ENCODE peak calls at places on chromosome 10, in eight cellular contexts. D is PC-9, B is OCI-LY7, M is suprapubic skin, F is tibial nerve, N is ascending aorta, J is hepatocyte, O is pancreas. E is an unnamed sample. For H3K4me1, the result is how much of the 10 kb centered on the place peaks cover.

GRCh38 chr10:110724116-110724701 is 80.1 kb downstream of the RBM20 start:
- DNase-seq in D (no peak), B (peak), M (no peak), F (no peak), N (peak), J (no peak), O (no peak), E (no peak)

GRCh38 chr10:121627810-121628209 is 29.6 kb upstream of the FGFR2 start:
- DNase-seq in D (no peak), B (no peak), M (peak), F (no peak), N (no peak), J (peak), O (no peak), E (no peak)

GRCh38 chr10:98029149-98030092 is 1.0 kb downstream of the CRTAC1 start:
- DNase-seq in D (no peak), B (no peak), M (no peak), F (no peak), N (no peak), J (no peak), O (no peak), E (no peak)

GRCh38 chr10:93039721-93040120 is 20.9 kb upstream of the CYP26C1 start:
- DNase-seq in D (no peak), B (peak), M (no peak), F (no peak), N (no peak), J (peak), O (no peak), E (no peak)

GRCh38 chr10:51168086-51168815 is 94.0 kb downstream of the PRKG1 start:
- DNase-seq in D (no peak), B (no peak), M (no peak), F (no peak), N (no peak), J (no peak), O (no peak), E (no peak)

GRCh38 chr10:1738950-1739349 is 1.6 kb upstream of the ADARB2 start:
- DNase-seq in D (no peak), B (no peak), M (no peak), F (no peak), N (no peak), J (no peak), O (no peak), E (no peak)

GRCh38 chr10:22243321-22243720 is 25.5 kb upstream of the EBLN1 start:
- DNase-seq in D (no peak), B (no peak), M (no peak), F (no peak), N (no peak), J (no peak), O (no peak), E (no peak)

GRCh38 chr10:9733764-9734163 is 1283.9 kb upstream of the CELF2 start:
- DNase-seq in D (no peak), B (no peak), M (no peak), F (no peak), N (no peak), J (no peak), O (no peak), E (no peak)

DNA sequence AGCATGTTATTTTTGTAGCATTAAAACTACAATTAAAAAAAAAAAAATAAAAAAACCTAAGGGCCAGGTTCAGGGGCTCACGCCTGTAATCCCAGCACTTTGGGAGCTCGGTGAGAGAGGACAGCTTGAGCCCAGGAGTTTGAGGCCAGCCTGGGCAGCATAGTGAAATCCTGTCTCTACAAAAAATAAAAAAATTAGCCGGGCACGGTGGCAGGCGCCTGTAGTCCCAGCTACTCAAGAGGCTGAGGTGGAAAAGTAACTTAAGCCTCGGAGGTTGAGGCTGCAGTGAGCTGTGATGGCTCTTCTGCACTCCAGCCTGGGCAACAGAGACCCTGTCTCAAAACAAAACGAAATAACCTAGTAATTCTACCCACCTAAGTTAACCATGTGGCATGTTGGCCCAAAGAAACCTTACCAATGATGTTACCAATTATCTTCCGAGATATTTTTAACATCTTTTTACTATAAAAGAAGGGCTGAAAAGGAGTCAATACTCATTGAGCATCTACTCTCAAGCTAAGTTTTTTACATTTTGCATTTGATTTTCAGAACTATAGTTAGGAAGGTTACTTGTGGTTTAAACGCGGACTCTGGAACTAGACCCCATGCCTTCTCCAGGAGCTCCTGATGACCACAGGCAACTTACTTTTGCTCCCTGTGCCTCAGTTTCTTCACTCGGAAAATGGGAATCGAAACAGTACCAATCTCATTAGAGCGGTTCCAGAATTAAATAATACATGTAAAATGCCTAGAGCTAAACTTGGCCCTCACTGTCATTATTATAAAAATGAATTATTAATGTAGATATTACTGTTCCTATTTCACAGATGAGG is 1.4 kb downstream of the ITGB1 start:
- DNase-seq in D (no peak), B (no peak), M (no peak), F (no peak), N (no peak), J (no peak), O (no peak), E (no peak)
- H3K4me1 ChIP-seq in D (half or more), B (half or more), M (half or more), F (under half), N (under half), J (under half), O (under half), E (under half)

DNA sequence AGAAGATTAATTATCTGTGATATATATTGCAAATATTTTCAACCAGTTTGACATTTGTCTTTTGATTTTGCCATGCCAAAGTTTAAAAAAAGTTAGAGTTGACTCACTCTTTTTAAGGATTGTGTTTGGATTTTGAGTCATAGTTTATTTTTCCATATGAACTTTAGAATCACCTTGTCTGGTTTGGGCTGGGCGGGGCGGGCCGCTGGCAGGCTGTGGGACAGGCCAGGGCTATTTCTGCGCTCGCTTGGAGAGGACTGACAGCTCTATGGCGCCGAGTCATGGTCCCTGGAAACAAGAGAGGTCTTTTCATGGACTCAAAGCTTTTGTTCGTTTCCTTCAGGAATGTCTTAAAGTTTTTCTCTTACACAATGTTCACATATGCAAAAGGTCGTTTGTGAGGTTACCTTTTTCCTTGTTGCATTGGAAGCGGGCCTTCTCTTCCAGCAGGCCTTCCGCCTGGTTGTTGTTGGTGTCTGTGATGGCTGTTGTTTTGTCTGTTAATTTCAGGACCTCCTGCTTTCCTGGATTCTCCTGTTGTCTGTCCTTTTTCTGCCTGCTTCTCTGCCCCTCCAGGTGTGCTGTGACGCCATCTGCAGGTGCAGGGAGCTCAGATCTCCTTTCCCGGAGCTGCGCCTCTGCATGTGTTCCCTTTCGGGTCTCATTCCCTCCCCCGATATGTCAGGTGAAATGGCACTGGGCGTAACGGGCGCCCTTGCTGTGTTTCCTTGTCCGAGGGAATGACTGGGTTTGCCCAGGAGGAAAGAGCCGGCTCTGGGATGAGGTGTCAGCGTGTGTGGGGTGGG is 53.8 kb downstream of the INPP5A start:
- DNase-seq in D (peak), B (no peak), M (peak), F (no peak), N (peak), J (peak), O (peak), E (no peak)
- TF ChIP-seq CTCF in D (no peak), B (peak), M (no peak), F (no peak), N (no peak), J (no peak), O (no peak), E (no peak)

DNA sequence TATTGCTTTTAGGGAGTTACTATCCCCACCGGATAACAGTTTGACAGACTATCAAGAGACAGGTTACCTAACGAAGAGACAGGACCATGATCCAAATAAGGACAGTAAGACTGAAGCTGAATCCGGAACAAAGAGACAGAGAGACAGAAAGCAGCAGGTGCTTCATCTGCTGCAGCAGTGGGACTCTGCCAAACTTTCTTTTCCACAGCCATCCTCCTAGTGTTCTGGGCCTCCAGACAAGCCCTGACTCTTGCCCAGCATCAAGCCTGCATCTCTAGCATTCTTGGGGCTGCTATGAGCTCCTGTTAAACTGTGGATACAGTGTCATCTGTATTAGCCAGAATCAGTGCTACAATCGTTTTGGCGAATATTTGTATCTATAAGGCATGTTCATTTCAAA is 761.7 kb downstream of the GRID1 start:
- DNase-seq in D (no peak), B (no peak), M (no peak), F (no peak), N (no peak), J (no peak), O (no peak), E (no peak)
- H3K4me1 ChIP-seq in D (under half), B (under half), M (under half), F (under half), N (under half), J (under half), O (under half), E (under half)

GRCh38 chr10:133441780-133442179 is 12.0 kb upstream of the SCART1 start:
- DNase-seq in D (no peak), B (no peak), M (no peak), F (no peak), N (no peak), J (peak), O (peak), E (no peak)

GRCh38 chr10:133439517-133440461 is 14.0 kb upstream of the SCART1 start:
- DNase-seq in D (no peak), B (no peak), M (no peak), F (no peak), N (peak), J (peak), O (peak), E (no peak)

GRCh38 chr10:133440633-133441285 is 13.0 kb upstream of the SCART1 start:
- DNase-seq in D (no peak), B (no peak), M (no peak), F (no peak), N (no peak), J (peak), O (no peak), E (no peak)

GRCh38 chr10:133442191-133442966 is 11.4 kb upstream of the SCART1 start:
- DNase-seq in D (no peak), B (no peak), M (no peak), F (no peak), N (peak), J (peak), O (peak), E (no peak)

DNA sequence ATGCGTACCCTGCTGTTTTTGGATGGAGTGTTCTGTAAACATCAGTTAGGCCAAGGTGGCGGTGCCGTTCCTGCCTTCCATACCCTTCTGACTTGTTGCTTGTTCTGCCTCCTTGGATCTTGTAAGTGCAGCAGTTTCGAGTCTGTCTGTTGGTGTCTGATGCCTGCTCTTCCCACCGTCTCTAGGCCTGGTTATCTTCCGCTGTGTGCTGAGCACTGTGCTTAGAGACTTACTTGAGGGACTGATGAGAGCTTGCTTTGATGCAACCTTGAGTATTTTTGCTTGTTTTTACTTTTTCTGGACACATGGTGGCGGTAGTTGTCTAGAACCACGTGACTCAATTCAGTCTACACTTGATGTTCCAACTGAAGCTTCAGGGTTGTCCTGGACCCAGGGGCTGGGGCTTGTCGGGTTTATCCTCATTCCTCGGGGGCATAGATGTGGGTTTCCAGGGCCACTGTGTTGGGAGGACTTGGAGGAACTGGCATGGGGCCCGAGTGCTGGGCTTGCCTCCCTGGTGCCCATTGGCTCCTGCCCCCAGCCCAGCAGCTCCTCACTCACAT is 14.4 kb upstream of the SPRN start:
- DNase-seq in D (no peak), B (peak), M (no peak), F (no peak), N (no peak), J (no peak), O (peak), E (peak)
- TF ChIP-seq CTCF in D (no peak), B (peak), M (no peak), F (no peak), N (no peak), J (no peak), O (no peak), E (peak)

GRCh38 chr10:128280271-128280670 is 154.0 kb upstream of the MKI67 start:
- DNase-seq in D (no peak), B (no peak), M (no peak), F (no peak), N (no peak), J (no peak), O (no peak), E (no peak)

GRCh38 chr10:128275405-128275804 is 149.2 kb upstream of the MKI67 start:
- DNase-seq in D (no peak), B (no peak), M (no peak), F (no peak), N (no peak), J (no peak), O (no peak), E (no peak)

GRCh38 chr10:128278362-128278761 is 152.1 kb upstream of the MKI67 start:
- DNase-seq in D (no peak), B (no peak), M (no peak), F (no peak), N (no peak), J (no peak), O (no peak), E (no peak)

GRCh38 chr10:128274938-128275337 is 148.7 kb upstream of the MKI67 start:
- DNase-seq in D (no peak), B (no peak), M (no peak), F (peak), N (no peak), J (peak), O (peak), E (no peak)

GRCh38 chr10:128277267-128277666 is 151.0 kb upstream of the MKI67 start:
- DNase-seq in D (no peak), B (no peak), M (no peak), F (no peak), N (no peak), J (no peak), O (no peak), E (no peak)
- H3K4me1 ChIP-seq in D (under half), B (under half), M (under half), F (under half), N (under half), J (under half), O (under half), E (under half)

GRCh38 chr10:106401967-106402366 is 762.5 kb downstream of the SORCS1 start:
- DNase-seq in D (no peak), B (no peak), M (no peak), F (no peak), N (no peak), J (no peak), O (no peak), E (no peak)

GRCh38 chr10:106402455-106402854 is 762.1 kb downstream of the SORCS1 start:
- DNase-seq in D (no peak), B (no peak), M (no peak), F (no peak), N (no peak), J (no peak), O (no peak), E (no peak)

GRCh38 chr10:106399112-106399511 is 765.4 kb downstream of the SORCS1 start:
- DNase-seq in D (no peak), B (no peak), M (no peak), F (no peak), N (no peak), J (no peak), O (no peak), E (no peak)

GRCh38 chr10:106396192-106396591 is 768.3 kb downstream of the SORCS1 start:
- DNase-seq in D (no peak), B (no peak), M (no peak), F (no peak), N (no peak), J (no peak), O (no peak), E (no peak)

DNA sequence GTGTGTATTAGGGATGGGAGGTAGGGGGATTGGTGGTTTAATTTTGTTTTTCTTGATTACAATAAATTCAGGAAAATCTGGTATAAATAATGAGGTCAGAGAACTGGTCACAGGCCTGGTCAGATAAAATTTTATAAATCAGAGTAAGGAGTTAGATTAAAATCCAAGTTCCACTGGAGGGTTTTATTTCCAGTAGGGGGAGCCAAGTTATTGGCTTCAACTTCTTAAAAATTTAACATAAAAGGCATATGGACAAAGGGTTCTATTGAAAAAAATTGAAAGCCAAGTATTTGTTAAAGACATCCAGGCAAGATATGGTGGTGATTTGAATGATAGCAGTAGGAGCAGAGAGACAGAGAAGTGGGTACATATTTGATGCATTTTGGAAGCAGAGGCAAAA is 763.3 kb downstream of the SORCS1 start:
- DNase-seq in D (no peak), B (no peak), M (no peak), F (no peak), N (no peak), J (no peak), O (no peak), E (no peak)
- TF ChIP-seq CTCF in D (peak), B (peak), M (no peak), F (no peak), N (no peak), J (peak), O (no peak), E (peak)

GRCh38 chr10:79098061-79098460 is 29.3 kb downstream of the ZMIZ1 start:
- DNase-seq in D (no peak), B (no peak), M (no peak), F (no peak), N (no peak), J (no peak), O (no peak), E (no peak)
- H3K4me1 ChIP-seq in D (under half), B (half or more), M (half or more), F (half or more), N (under half), J (half or more), O (half or more), E (half or more)

GRCh38 chr10:124028700-124029487 is 64.5 kb downstream of the CHST15 start:
- DNase-seq in D (no peak), B (no peak), M (no peak), F (no peak), N (no peak), J (no peak), O (no peak), E (no peak)

GRCh38 chr10:124027306-124028050 is 65.9 kb downstream of the CHST15 start:
- DNase-seq in D (no peak), B (no peak), M (no peak), F (no peak), N (no peak), J (no peak), O (no peak), E (no peak)

GRCh38 chr10:124025152-124025551 is 68.2 kb downstream of the CHST15 start:
- DNase-seq in D (no peak), B (peak), M (no peak), F (no peak), N (no peak), J (no peak), O (no peak), E (no peak)

GRCh38 chr10:124026337-124026939 is 67.0 kb downstream of the CHST15 start:
- DNase-seq in D (no peak), B (no peak), M (no peak), F (no peak), N (no peak), J (no peak), O (no peak), E (no peak)

DNA sequence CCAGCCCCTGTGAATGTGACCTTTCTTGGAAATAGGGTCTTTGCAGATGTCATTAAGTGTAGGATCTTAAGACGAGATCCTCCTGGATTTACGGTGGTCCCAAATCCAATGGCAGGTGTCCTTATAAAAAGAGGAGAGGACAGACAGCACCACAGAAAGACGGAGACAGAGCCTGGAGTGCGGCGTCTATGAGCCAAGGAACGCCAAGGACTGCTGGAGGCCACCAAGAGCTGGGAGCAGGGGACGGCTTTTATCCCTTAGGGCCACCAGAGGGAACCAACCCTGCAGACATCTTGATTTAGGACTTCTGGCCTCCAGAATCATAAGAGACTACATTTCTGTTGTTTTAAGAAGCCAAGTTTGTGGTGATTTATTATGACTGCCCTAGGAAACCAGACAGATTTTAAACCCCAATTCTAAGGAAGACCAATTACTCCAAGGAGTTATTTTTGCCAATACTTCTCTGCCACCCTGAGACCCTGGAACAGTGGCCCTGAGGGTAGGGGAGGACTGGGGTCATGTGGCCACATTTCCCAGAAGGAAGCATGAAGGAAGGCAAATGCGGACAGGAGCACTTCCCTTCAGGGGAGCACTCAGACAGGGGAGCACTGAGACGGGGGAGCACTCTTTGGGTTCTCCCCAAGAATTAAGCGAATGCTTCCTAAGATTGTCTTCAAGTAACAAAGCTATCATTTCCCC is 67.6 kb downstream of the CHST15 start:
- DNase-seq in D (no peak), B (peak), M (no peak), F (no peak), N (no peak), J (peak), O (no peak), E (peak)
- TF ChIP-seq CTCF in D (peak), B (peak), M (no peak), F (peak), N (peak), J (peak), O (no peak), E (no peak)

GRCh38 chr10:14601872-14602725 is 172.6 kb downstream of the FAM107B start:
- DNase-seq in D (peak), B (peak), M (no peak), F (no peak), N (no peak), J (peak), O (peak), E (no peak)
- H3K4me1 ChIP-seq in D (under half), B (half or more), M (under half), F (under half), N (under half), J (under half), O (under half), E (under half)